ENCODE peak calls at places on chromosomes 1 and 21, in eight cellular contexts. V is psoas muscle, J is mammary epithelial cell, P is upper lobe of right lung, Y is H9, A is IMR-90, I is Panc1, W is esophagus squamous epithelium. O is an unnamed sample.

GRCh38 chr1:17419626-17420328 is 19.7 kb downstream of the RCC2 start:
- DNase-seq in Y (peak), A (peak), I (no peak), W (no peak), J (peak), V (peak), P (peak), O (peak)

GRCh38 chr1:53335661-53336060 is 7.8 kb upstream of the LRP8 start:
- DNase-seq in W (no peak), P (no peak), Y (no peak), J (no peak), A (no peak), V (no peak), I (no peak), O (no peak)

GRCh38 chr1:11563560-11564069 is 84.7 kb downstream of the DISP3 start:
- DNase-seq in J (peak), V (no peak), A (no peak), W (no peak), Y (no peak), P (no peak), I (no peak), O (no peak)

GRCh38 chr1:3670823-3671251 is 18.5 kb downstream of the TP73 start:
- DNase-seq in Y (no peak), J (no peak), A (no peak), I (no peak), P (peak), V (peak), W (no peak), O (no peak)

GRCh38 chr1:222627232-222627631 is 9.3 kb downstream of the MIA3 start:
- DNase-seq in Y (no peak), W (no peak), P (no peak), V (no peak), J (peak), A (peak), I (no peak), O (peak)

GRCh38 chr1:111967886-111968285 is 21.6 kb downstream of the KCND3 start:
- DNase-seq in Y (no peak), V (no peak), W (no peak), A (no peak), I (no peak), J (no peak), P (no peak), O (no peak)

GRCh38 chr1:9413143-9413876 is 120.6 kb downstream of the SPSB1 start:
- DNase-seq in W (peak), I (no peak), J (peak), P (peak), Y (peak), A (peak), V (peak), O (peak)

GRCh38 chr1:243562473-243562872 is 287.6 kb downstream of the AKT3 start:
- DNase-seq in Y (no peak), W (no peak), I (no peak), P (no peak), V (no peak), A (no peak), J (no peak), O (no peak)

GRCh38 chr1:230495891-230496385 is 69.8 kb upstream of the PGBD5 start:
- DNase-seq in I (no peak), V (no peak), P (no peak), W (no peak), A (no peak), Y (no peak), J (no peak), O (no peak)

GRCh38 chr1:227351443-227351842 is 33.2 kb upstream of the CDC42BPA start:
- DNase-seq in V (no peak), J (peak), W (no peak), I (no peak), A (peak), P (no peak), Y (no peak), O (no peak)

GRCh38 chr1:18452550-18452949 is 28.2 kb upstream of the KLHDC7A start:
- DNase-seq in I (no peak), V (no peak), P (no peak), W (no peak), J (no peak), A (no peak), Y (peak), O (peak)

GRCh38 chr1:199302554-199302953 is 663.7 kb downstream of the PTPRC start:
- DNase-seq in A (peak), P (no peak), V (no peak), I (no peak), W (no peak), J (peak), Y (no peak), O (peak)

GRCh38 chr21:26842976-26843911 is 2.0 kb downstream of the ADAMTS1 start:
- DNase-seq in A (peak), V (peak), W (no peak), J (peak), P (peak), I (peak), Y (peak), O (peak)

GRCh38 chr1:4675454-4676186 is 21.2 kb downstream of the AJAP1 start:
- DNase-seq in J (no peak), V (no peak), I (no peak), Y (no peak), P (no peak), W (no peak), A (no peak), O (no peak)

GRCh38 chr21:41043008-41043407 is 125.0 kb upstream of the BACE2 start:
- DNase-seq in P (no peak), J (no peak), W (no peak), Y (no peak), I (no peak), A (no peak), V (no peak), O (no peak)

GRCh38 chr1:28190337-28190979 is 14.0 kb upstream of the PTAFR start:
- DNase-seq in J (no peak), V (no peak), P (no peak), A (peak), Y (no peak), I (no peak), W (no peak), O (no peak)

GRCh38 chr1:11456970-11457369 is 22.0 kb upstream of the DISP3 start:
- DNase-seq in P (no peak), Y (no peak), J (no peak), V (no peak), W (no peak), I (no peak), A (no peak), O (no peak)

GRCh38 chr1:2275796-2276536 is 47.8 kb downstream of the SKI start:
- DNase-seq in A (peak), I (no peak), W (no peak), V (peak), J (no peak), P (peak), Y (peak), O (no peak)

GRCh38 chr21:18522181-18522771 is 118.7 kb upstream of the TMPRSS15 start:
- DNase-seq in W (no peak), P (no peak), J (no peak), A (no peak), Y (no peak), V (no peak), I (no peak), O (peak)

GRCh38 chr1:240190881-240191385 is 99.2 kb downstream of the FMN2 start:
- DNase-seq in I (no peak), P (no peak), Y (no peak), W (no peak), V (no peak), A (peak), J (peak), O (peak)

GRCh38 chr21:44374601-44375280 is 21.3 kb downstream of the TRPM2 start:
- DNase-seq in V (peak), W (no peak), P (peak), J (no peak), I (no peak), A (no peak), Y (no peak), O (no peak)

GRCh38 chr21:45156459-45156858 is 82.1 kb downstream of the ADARB1 start:
- DNase-seq in A (no peak), I (no peak), W (no peak), J (no peak), V (no peak), Y (no peak), P (no peak), O (no peak)

GRCh38 chr1:246306415-246307037 is 200.6 kb downstream of the SMYD3 start:
- DNase-seq in W (no peak), Y (no peak), I (no peak), P (no peak), V (no peak), A (peak), J (no peak), O (no peak)

GRCh38 chr1:203467550-203467921 is 8.1 kb upstream of the PRELP start:
- DNase-seq in W (no peak), P (peak), V (peak), Y (no peak), I (no peak), A (no peak), J (no peak), O (no peak)

GRCh38 chr1:31714442-31715096 is 10.8 kb upstream of the COL16A1 start:
- DNase-seq in Y (peak), I (no peak), W (no peak), A (peak), P (no peak), V (peak), J (no peak), O (peak)

GRCh38 chr1:65423884-65424655 is 3.6 kb downstream of the LEPR start:
- DNase-seq in P (no peak), V (no peak), W (no peak), J (peak), I (peak), A (peak), Y (no peak), O (peak)

GRCh38 chr1:224203243-224204016 is 20.4 kb downstream of the DEGS1 start:
- DNase-seq in W (no peak), P (peak), V (no peak), I (no peak), Y (peak), A (peak), J (no peak), O (peak)

GRCh38 chr1:59707216-59707615 is 107.5 kb upstream of the HOOK1 start:
- DNase-seq in Y (no peak), A (peak), P (no peak), W (no peak), I (no peak), J (peak), V (peak), O (peak)

GRCh38 chr1:2234762-2235113 is 6.6 kb downstream of the SKI start:
- DNase-seq in J (no peak), Y (no peak), P (peak), I (no peak), A (no peak), W (no peak), V (no peak), O (no peak)

GRCh38 chr1:43521716-43522115 is 9.0 kb upstream of the PTPRF start:
- DNase-seq in P (peak), Y (no peak), A (no peak), V (no peak), W (no peak), I (no peak), J (no peak), O (no peak)

GRCh38 chr1:145991799-145992412 is 4.5 kb downstream of the TXNIP start:
- DNase-seq in A (no peak), P (no peak), J (no peak), I (no peak), Y (no peak), W (no peak), V (peak), O (no peak)

GRCh38 chr1:211332036-211332616 is 5.5 kb downstream of the TRAF5 start:
- DNase-seq in Y (peak), I (no peak), A (no peak), V (no peak), J (no peak), W (no peak), P (no peak), O (no peak)

DNA sequence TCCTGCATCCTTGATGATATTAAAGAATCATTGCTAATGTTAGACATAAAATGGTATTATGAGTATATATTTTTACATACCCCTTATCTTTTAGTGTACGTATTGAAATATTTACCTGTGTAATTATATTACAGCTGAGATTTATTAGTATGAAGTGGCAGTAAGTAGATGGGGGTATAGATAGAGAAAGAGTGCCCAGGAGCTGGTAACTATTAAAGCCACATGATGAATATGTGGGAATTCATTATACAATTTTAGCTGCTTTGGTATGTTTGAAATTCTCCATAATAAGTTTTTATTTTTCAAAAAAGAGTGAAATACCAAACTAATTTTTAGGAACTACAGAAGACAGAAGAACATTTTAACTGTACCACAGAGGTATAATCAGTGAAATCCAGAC is 339.0 kb downstream of the PLPP3 start:
- DNase-seq in V (no peak), W (no peak), I (no peak), A (no peak), J (no peak), P (no peak), Y (no peak), O (no peak)
- TF ChIP-seq CTCF in V (no peak), W (no peak), I (no peak), A (no peak), J (no peak), P (no peak), Y (no peak), O (no peak)

DNA sequence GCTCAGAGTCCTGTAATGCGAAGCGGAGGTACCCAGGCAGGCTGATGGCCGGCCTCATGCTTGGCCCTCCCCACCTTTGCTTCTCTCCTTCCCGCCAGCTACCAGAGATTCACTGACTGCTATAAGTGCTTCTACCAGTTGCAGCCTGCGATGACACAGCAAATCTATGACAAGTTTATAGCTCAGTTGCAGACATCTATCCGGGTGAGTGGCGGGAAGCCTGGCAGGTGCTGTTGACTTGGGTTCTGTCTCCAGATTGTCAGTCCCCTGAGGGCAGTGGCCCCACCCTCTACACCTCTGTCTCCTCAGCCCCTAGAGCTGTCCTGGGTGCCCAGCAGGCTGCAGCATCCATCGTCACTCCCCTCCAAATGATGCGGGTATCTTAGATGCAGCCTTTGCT is 9.8 kb upstream of the BGLAP start:
- DNase-seq in Y (no peak), P (no peak), J (no peak), I (no peak), A (no peak), V (peak), W (no peak), O (no peak)
- H3K27ac ChIP-seq in Y (no peak), P (no peak), J (no peak), I (no peak), A (no peak), V (no peak), W (no peak), O (no peak)

GRCh38 chr1:37342736-37343135 is 131.6 kb upstream of the ZC3H12A start:
- DNase-seq in V (no peak), I (no peak), Y (no peak), P (no peak), J (no peak), A (no peak), W (no peak), O (no peak)
- TF ChIP-seq CTCF in V (no peak), I (no peak), Y (peak), P (no peak), J (no peak), A (no peak), W (no peak), O (no peak)

GRCh38 chr1:184823080-184823479 is 68.4 kb upstream of the EDEM3 start:
- DNase-seq in I (no peak), V (no peak), J (no peak), A (peak), P (no peak), W (no peak), Y (no peak), O (no peak)
- H3K27ac ChIP-seq in I (no peak), V (peak), J (no peak), A (no peak), P (no peak), W (peak), Y (no peak), O (no peak)

GRCh38 chr21:46189213-46189958 is 5.1 kb upstream of the SPATC1L start:
- DNase-seq in V (peak), P (peak), I (no peak), Y (peak), J (peak), W (no peak), A (peak), O (peak)

GRCh38 chr21:46189959-46190490 is 5.8 kb upstream of the SPATC1L start:
- DNase-seq in Y (no peak), J (no peak), I (no peak), P (peak), A (no peak), V (no peak), W (no peak), O (no peak)

GRCh38 chr21:46187251-46187650 is 3.0 kb upstream of the SPATC1L start:
- DNase-seq in I (no peak), V (no peak), A (no peak), Y (no peak), J (no peak), P (peak), W (no peak), O (no peak)

GRCh38 chr21:46187814-46188213 is 3.6 kb upstream of the SPATC1L start:
- DNase-seq in I (no peak), J (no peak), P (no peak), W (no peak), V (no peak), Y (no peak), A (no peak), O (no peak)

DNA sequence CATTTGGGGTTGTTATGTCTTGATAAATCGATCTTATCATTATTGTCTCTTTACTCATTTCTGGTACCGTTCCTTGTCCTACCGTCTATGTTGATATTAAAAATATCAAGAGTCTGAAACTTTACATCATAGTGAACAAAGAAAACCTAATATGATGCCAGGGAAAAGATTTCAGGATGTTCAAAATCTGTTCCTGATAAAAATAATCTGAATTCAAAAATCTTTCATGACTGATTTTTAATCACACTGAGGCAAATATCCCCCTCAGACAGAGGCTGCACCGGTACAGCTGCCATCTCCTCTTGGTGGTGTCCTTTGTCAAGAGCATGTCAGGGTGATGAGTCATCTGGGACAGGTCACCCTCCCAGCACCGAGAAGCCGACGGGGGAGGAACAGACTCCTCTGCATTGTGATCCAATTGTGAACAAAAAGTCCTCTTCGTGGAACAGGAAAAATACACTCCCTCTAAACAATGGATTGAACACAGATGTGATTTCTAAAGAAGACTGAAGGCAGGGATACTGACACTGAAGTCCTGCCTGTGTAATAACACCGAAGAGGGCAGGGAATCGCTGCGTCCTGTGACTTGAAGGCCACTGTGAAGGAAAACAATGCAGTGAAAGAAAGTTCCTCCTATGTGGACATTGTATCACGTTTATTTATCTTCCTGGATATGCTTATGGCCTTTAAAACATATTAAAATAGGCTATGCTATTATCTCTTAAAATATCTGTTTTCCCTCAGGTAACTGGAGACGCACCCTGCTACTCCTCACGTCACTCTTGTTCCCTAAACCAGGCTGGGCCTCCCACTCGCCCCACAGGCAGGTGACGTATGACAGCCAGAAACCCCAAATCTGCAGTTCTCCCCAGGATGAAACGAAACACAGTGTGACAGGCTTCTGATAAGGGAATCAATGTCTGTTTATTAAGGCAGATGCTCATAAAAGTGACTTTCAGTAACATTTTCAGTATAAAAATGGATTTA is 4.3 kb upstream of the SPATC1L start:
- DNase-seq in J (peak), V (peak), A (peak), Y (peak), P (peak), I (no peak), W (no peak), O (peak)
- TF ChIP-seq CTCF in J (no peak), V (no peak), A (no peak), Y (no peak), P (no peak), I (no peak), W (no peak), O (no peak)

GRCh38 chr1:96291468-96291867 is 430.1 kb upstream of the PTBP2 start:
- DNase-seq in I (no peak), Y (no peak), J (peak), A (no peak), W (no peak), P (no peak), V (no peak), O (no peak)

DNA sequence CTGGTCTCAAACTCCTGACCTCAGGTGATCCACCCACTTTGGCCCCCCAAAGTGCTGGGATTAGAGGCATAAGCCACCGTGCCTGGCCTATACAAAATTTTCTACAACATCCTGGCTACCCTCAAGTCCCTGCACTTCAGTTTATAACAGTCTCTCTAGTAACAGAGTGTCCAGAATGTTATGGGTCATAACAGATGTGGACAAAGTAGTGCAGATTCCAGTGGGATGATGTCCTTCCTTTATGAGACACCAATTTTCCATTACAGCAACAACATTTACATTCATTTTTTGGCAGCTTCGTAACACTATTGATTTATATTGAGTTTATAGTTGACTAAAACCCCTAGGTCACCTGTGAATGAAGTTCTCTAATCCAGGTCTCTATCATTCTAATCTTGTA is 429.4 kb upstream of the PTBP2 start:
- DNase-seq in V (no peak), I (no peak), P (no peak), J (no peak), Y (no peak), W (no peak), A (peak), O (no peak)
- H3K27ac ChIP-seq in V (no peak), I (no peak), P (no peak), J (no peak), Y (no peak), W (no peak), A (no peak), O (no peak)

DNA sequence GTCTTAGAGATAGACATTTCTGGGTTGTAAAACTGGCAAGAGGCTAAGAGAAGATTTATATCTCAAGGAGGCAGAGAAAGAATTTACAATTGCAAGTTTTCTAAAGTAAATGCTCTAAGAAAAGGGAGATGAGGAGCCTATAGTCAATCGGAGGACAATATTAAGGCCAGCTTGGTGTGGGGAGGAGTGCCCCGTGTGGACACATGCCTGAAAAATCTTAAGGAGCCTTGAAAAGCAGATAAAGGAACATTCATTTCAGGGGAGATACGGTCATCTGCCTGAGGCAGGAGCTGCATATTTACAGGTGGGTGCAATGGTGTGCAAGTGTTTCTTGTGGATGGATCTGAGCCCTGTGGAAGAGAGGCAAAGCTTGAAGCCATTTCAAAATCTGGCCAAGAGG is 25.6 kb downstream of the FCRL2 start:
- DNase-seq in W (no peak), P (no peak), I (no peak), A (no peak), V (no peak), J (no peak), Y (no peak), O (no peak)
- TF ChIP-seq CTCF in W (no peak), P (no peak), I (no peak), A (no peak), V (no peak), J (no peak), Y (peak), O (no peak)

O was measured in brain microvascular endothelial cell.